ENCODE peak calls at places on chromosomes 16 and 17, in six cellular contexts. I is left ventricle myocardium inferior; V is activated CD8-positive, alpha-beta memory T cell treated with anti-CD3 and anti-CD28 coated beads for 4 hours; X is HTR-8/SVneo; D is AG08396; F is stimulated activated CD4-positive, alpha-beta T cell treated with anti-CD3 and anti-CD28 coated beads, Interleukin-1b, Interleukin-23, amount 100 ng/mL, for 1 hour. K is an unnamed sample.
A peak's percentile ranks its signal among the peaks of the same experiment; 100 is the strongest.

GRCh38 chr16:8861563-8862308 is 7.1 kb downstream of the CARHSP1 start:
- DNase-seq in D (no peak), X (no peak), V (no peak), I (peak; percentile 64), F (no peak), K (no peak)

GRCh38 chr17:4229627-4230026 is 34.2 kb downstream of the ANKFY1 start:
- DNase-seq in F (no peak), I (peak; percentile 51), D (peak; percentile 64), X (no peak), V (no peak), K (peak; percentile 36)

GRCh38 chr16:52526830-52527229 is 20.1 kb downstream of the TOX3 start:
- DNase-seq in I (no peak), F (no peak), V (no peak), D (no peak), X (no peak), K (no peak)

GRCh38 chr17:64163468-64163867 is 33.5 kb upstream of the ERN1 start:
- DNase-seq in V (no peak), D (no peak), F (no peak), X (no peak), I (no peak), K (no peak)

GRCh38 chr16:27102701-27103575 is 36.2 kb downstream of the C16orf82 start:
- DNase-seq in V (no peak), I (no peak), D (no peak), F (no peak), X (no peak), K (no peak)

GRCh38 chr17:28973414-28973813 is 22.1 kb upstream of the PHF12 start:
- DNase-seq in D (peak; percentile 69), X (no peak), I (peak; percentile 84), V (no peak), F (no peak), K (peak; percentile 79)

GRCh38 chr16:18958621-18959578 is 24.8 kb upstream of the TMC7 start:
- DNase-seq in X (no peak), V (no peak), I (no peak), D (no peak), F (no peak), K (no peak)

GRCh38 chr16:31081428-31082351 is 7.1 kb downstream of the PRSS53 start:
- DNase-seq in D (no peak), X (no peak), V (no peak), I (no peak), F (no peak), K (no peak)

GRCh38 chr17:7294614-7295153 is at the start of gene YBX2:
- DNase-seq in V (no peak), X (no peak), I (peak; percentile 64), F (peak; percentile 42), D (peak; percentile 78), K (no peak)

GRCh38 chr16:10335681-10336080 is 50.2 kb upstream of the ATF7IP2 start:
- DNase-seq in I (no peak), F (no peak), X (no peak), D (no peak), V (no peak), K (no peak)

GRCh38 chr16:13427943-13428342 is 492.0 kb upstream of the ERCC4 start:
- DNase-seq in D (no peak), X (no peak), F (no peak), V (no peak), I (no peak), K (no peak)

GRCh38 chr16:55324491-55325447 is 766 bp downstream of the IRX6 start:
- DNase-seq in F (no peak), V (no peak), I (no peak), D (no peak), X (no peak), K (no peak)

GRCh38 chr16:20760346-20760745 is 3.5 kb upstream of the ACSM3 start:
- DNase-seq in I (no peak), V (no peak), D (no peak), X (no peak), F (no peak), K (no peak)

GRCh38 chr17:43576563-43577229 is 30.6 kb upstream of the ETV4 start:
- DNase-seq in V (peak; percentile 24), X (peak; percentile 87), I (peak; percentile 62), F (peak; percentile 19), D (peak; percentile 71), K (peak; percentile 61)

GRCh38 chr16:22664561-22664997 is 149.4 kb upstream of the HS3ST2 start:
- DNase-seq in X (no peak), I (no peak), F (no peak), D (no peak), V (no peak), K (no peak)

GRCh38 chr16:68079616-68080344 is 5.4 kb upstream of the NFATC3 start:
- DNase-seq in I (peak; percentile 83), F (no peak), X (no peak), D (no peak), V (peak; percentile 54), K (no peak)